ENCODE peak calls at places on chromosomes 13 and 19, in five cellular contexts. L is small intestine; I is CD8-positive, alpha-beta memory T cell; H is uterus; C is brain microvascular endothelial cell. N is an unnamed sample.

GRCh38 chr13:104024416-104025170 is 958.4 kb upstream of the SLC10A2 start:
- DNase-seq in L (no peak), I (no peak), H (no peak), C (peak; percentile 73), N (no peak)

GRCh38 chr13:84127597-84128128 is 245.4 kb upstream of the SLITRK1 start:
- DNase-seq in L (no peak), I (no peak), H (no peak), C (no peak), N (no peak)

GRCh38 chr13:87538366-87539052 is 132.7 kb upstream of the SLITRK5 start:
- DNase-seq in L (no peak), I (no peak), H (no peak), C (no peak), N (no peak)

GRCh38 chr19:29515706-29516357 is 10.0 kb upstream of the VSTM2B start:
- DNase-seq in L (no peak), I (no peak), H (no peak), C (no peak), N (no peak)

GRCh38 chr19:29076161-29076560 is 136.8 kb downstream of the UQCRFS1 start:
- DNase-seq in L (no peak), I (no peak), H (no peak), C (no peak), N (no peak)

GRCh38 chr19:43560687-43561086 is 14.6 kb downstream of the XRCC1 start:
- DNase-seq in L (no peak), I (no peak), H (no peak), C (peak; percentile 49), N (peak; percentile 59)

GRCh38 chr13:33633701-33634525 is 184.0 kb upstream of the RFC3 start:
- DNase-seq in L (no peak), I (no peak), H (no peak), C (peak; percentile 34), N (peak; percentile 19)

GRCh38 chr19:30344446-30345425 is 27.4 kb upstream of the ZNF536 start:
- DNase-seq in L (no peak), I (no peak), H (no peak), C (no peak), N (peak; percentile 53)

GRCh38 chr13:75968103-75968838 is 332.1 kb downstream of the LMO7 start:
- DNase-seq in L (no peak), I (no peak), H (no peak), C (no peak), N (peak; percentile 55)

GRCh38 chr13:103288114-103288513 is 221.9 kb upstream of the SLC10A2 start:
- DNase-seq in L (no peak), I (no peak), H (no peak), C (no peak), N (no peak)

GRCh38 chr19:34990578-34991192 is 9.4 kb upstream of the GRAMD1A start:
- DNase-seq in L (no peak), I (no peak), H (no peak), C (no peak), N (no peak)

GRCh38 chr13:107025991-107026390 is 458.1 kb upstream of the ARGLU1 start:
- DNase-seq in L (peak; percentile 12), I (no peak), H (peak; percentile 19), C (peak; percentile 56), N (no peak)

GRCh38 chr19:4018140-4018613 is 10.6 kb downstream of the PIAS4 start:
- DNase-seq in L (no peak), I (no peak), H (no peak), C (no peak), N (no peak)

GRCh38 chr19:50258918-50259372 is 55.5 kb downstream of the MYH14 start:
- DNase-seq in L (no peak), I (no peak), H (no peak), C (no peak), N (peak; percentile 12)

GRCh38 chr13:113052206-113052605 is 53.4 kb upstream of the F7 start:
- DNase-seq in L (no peak), I (no peak), H (no peak), C (no peak), N (no peak)

GRCh38 chr13:75752848-75753247 is 116.7 kb downstream of the LMO7 start:
- DNase-seq in L (no peak), I (no peak), H (no peak), C (no peak), N (no peak)

GRCh38 chr19:1119475-1120217 is 15.9 kb downstream of the GPX4 start:
- DNase-seq in L (no peak), I (no peak), H (no peak), C (no peak), N (no peak)
- H3K36me3 ChIP-seq in L (peaks cover 55% of the 10 kb centered on the region), I (peaks cover 44% of the 10 kb centered on the region), H (no peaks in the 10 kb centered on the region), C (peaks cover 87% of the 10 kb centered on the region), N (peaks cover 58% of the 10 kb centered on the region)

DNA sequence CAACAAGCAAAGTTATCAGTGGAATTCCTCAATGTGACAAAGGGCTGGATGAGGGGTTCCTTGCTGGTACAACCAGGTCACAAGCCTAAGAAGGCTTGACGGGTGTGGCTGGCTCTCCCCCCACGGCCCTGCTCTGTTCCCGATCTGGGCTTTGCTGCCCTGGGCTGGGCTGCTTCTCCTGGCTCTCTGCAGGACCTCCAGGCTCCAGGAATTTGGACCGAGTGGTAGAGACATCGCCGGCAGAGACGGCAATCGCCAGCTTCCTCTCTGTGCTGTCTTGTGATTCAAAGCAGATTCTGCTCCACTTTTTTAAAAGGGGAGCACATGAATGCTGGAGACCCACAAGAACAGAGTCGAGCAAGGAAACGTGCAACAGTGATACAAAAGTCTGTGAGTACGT is at the start of gene SERPINE3:
- DNase-seq in L (no peak), I (no peak), H (no peak), C (no peak), N (no peak)
- H3K36me3 ChIP-seq in L (no peaks in the 10 kb centered on the region), I (no peaks in the 10 kb centered on the region), H (no peaks in the 10 kb centered on the region), C (no peaks in the 10 kb centered on the region), N (no peaks in the 10 kb centered on the region)

GRCh38 chr19:40253611-40254092 is 27.2 kb upstream of the CCNP start:
- DNase-seq in L (peak; percentile 31), I (no peak), H (no peak), C (no peak), N (no peak)
- H3K36me3 ChIP-seq in L (peaks cover 9% of the 10 kb centered on the region), I (peaks cover 39% of the 10 kb centered on the region), H (no peaks in the 10 kb centered on the region), C (peaks cover 35% of the 10 kb centered on the region), N (peaks cover 18% of the 10 kb centered on the region)

GRCh38 chr19:23381114-23381513 is 14.2 kb downstream of the ZNF91 start:
- DNase-seq in L (no peak), I (no peak), H (no peak), C (no peak), N (no peak)

GRCh38 chr19:23382955-23383354 is 12.3 kb downstream of the ZNF91 start:
- DNase-seq in L (no peak), I (no peak), H (no peak), C (no peak), N (no peak)

GRCh38 chr19:23378948-23379347 is 16.3 kb downstream of the ZNF91 start:
- DNase-seq in L (no peak), I (no peak), H (no peak), C (no peak), N (no peak)

GRCh38 chr19:23377276-23377675 is 18.0 kb downstream of the ZNF91 start:
- DNase-seq in L (no peak), I (no peak), H (no peak), C (no peak), N (no peak)
- H3K36me3 ChIP-seq in L (peaks cover 14% of the 10 kb centered on the region), I (peaks cover 23% of the 10 kb centered on the region), H (no peaks in the 10 kb centered on the region), C (peaks cover 26% of the 10 kb centered on the region), N (peaks cover 76% of the 10 kb centered on the region)

GRCh38 chr13:98794498-98794897 is 42.0 kb upstream of the SLC15A1 start:
- DNase-seq in L (no peak), I (no peak), H (no peak), C (no peak), N (no peak)
- H3K36me3 ChIP-seq in L (peaks cover 2% of the 10 kb centered on the region), I (peaks cover 23% of the 10 kb centered on the region), H (no peaks in the 10 kb centered on the region), C (peaks cover 15% of the 10 kb centered on the region), N (no peaks in the 10 kb centered on the region)

DNA sequence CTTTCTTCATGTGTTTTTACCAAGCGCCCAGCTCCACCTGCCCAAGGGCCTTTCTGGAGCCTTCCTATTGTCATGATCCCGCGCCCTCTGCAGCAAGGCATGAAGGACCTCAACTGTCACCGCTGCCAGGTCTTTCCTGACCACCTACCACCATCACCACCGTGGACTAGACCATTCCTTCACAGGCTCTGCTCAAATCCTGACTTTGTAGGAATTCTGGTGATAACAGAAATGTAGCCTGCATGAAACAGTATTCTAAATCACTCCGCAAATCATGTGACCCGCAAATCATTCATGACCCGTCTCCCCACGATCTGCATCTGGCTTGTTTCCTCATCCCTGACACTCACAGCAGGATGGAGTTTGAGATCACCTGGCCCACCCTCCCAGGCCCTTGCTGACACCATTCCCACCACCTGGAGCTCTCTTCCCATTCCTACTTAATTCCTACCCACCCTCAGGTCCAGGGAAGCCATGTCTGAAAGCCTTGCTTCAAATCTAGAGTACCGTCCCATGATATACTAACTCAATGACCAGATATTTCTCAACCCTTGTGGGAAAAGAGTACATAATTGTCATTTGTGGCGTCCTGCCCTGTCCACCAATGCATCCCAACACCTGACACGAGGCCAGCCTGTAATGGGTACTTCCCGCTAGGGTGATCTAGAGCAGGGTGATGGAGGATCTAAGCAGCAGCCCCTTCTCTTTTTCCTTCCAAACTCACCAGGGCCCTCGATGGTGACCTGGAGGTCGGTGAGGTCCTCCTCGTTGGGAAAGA is 1.3 kb downstream of the UBE2S start:
- DNase-seq in L (no peak), I (no peak), H (no peak), C (no peak), N (peak; percentile 47)
- H3K36me3 ChIP-seq in L (peaks cover 12% of the 10 kb centered on the region), I (peaks cover 30% of the 10 kb centered on the region), H (no peaks in the 10 kb centered on the region), C (peaks cover 29% of the 10 kb centered on the region), N (peaks cover 8% of the 10 kb centered on the region)

DNA sequence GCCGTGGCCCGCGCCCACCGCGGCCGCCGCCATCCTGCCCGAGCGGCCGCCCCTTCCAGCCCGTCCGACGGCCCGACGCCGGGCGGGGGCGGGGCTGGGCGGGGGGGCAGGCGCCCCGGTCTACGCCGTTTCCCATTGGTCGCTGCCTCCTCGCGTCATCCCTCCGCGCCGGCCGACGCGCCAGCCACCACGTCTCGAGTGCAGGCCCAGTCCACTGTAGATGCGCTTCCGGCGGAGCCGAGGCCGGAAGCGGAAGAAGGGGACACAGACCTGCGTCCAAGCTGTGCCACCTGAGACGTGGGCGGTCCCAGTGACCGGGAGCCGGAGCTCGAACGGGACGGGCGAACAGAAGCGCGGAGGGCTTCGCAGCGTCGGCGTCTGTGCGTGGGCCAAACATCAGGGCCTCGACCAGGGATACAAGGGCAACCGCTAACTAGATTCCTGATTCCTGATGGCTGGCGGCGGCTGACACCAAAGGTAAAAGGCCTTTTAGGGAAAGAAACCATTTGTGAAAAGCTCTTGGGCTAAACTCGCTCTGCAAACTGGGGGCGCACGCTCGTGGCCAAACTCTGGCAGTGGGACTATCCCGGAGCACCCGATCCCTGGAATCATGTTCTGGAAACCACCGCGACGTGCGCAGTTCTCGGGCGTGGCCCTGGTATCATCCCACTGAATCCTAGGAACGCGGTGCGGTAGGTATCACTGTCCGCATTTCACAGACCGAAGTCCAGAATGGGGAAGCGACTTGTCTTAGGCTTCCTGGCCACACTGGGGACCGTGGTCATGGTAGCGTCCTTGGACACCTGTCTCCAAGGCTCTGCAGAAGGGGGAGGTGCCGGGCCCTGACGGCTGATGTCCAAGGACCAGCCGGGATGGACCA is at the start of gene SLC35E1:
- DNase-seq in L (peak; percentile 98), I (peak; percentile 88), H (peak; percentile 93), C (peak; percentile 91), N (peak; percentile 97)
- H3K36me3 ChIP-seq in L (peaks cover 3% of the 10 kb centered on the region), I (peaks cover 6% of the 10 kb centered on the region), H (no peaks in the 10 kb centered on the region), C (peaks cover 32% of the 10 kb centered on the region), N (peaks cover 4% of the 10 kb centered on the region)